ENCODE peak calls at places on chromosomes 12 and 14, in eight cellular contexts. One of them, this sample, is unnamed.

GRCh38 chr12:29562167-29562776 is 64.8 kb upstream of the OVCH1 start:
- DNase-seq in CD8-positive, alpha-beta T cell: no peak
- DNase-seq in stomach: no peak
- DNase-seq in GM12865: no peak
- DNase-seq in fibroblast of gingiva: peak; percentile 92
- DNase-seq in endothelial cell: no peak
- DNase-seq in stimulated activated CD8-positive, alpha-beta memory T cell treated with anti-CD3 and anti-CD28 coated beads, Interleukin-15, amount 100 ng/mL, for 24 hours: no peak
- DNase-seq in posterior cingulate gyrus: no peak
- DNase-seq in this sample: no peak

GRCh38 chr14:106174206-106174605 is 647.8 kb downstream of the TMEM121 start:
- DNase-seq in CD8-positive, alpha-beta T cell: peak; percentile 34
- DNase-seq in stomach: peak; percentile 32
- DNase-seq in GM12865: no peak
- DNase-seq in fibroblast of gingiva: no peak
- DNase-seq in endothelial cell: no peak
- DNase-seq in stimulated activated CD8-positive, alpha-beta memory T cell treated with anti-CD3 and anti-CD28 coated beads, Interleukin-15, amount 100 ng/mL, for 24 hours: no peak
- DNase-seq in posterior cingulate gyrus: no peak
- DNase-seq in this sample: no peak

GRCh38 chr14:66074546-66074945 is 411.6 kb upstream of the CCDC196 start:
- DNase-seq in CD8-positive, alpha-beta T cell: no peak
- DNase-seq in stomach: no peak
- DNase-seq in GM12865: no peak
- DNase-seq in fibroblast of gingiva: no peak
- DNase-seq in endothelial cell: no peak
- DNase-seq in stimulated activated CD8-positive, alpha-beta memory T cell treated with anti-CD3 and anti-CD28 coated beads, Interleukin-15, amount 100 ng/mL, for 24 hours: no peak
- DNase-seq in posterior cingulate gyrus: no peak
- DNase-seq in this sample: no peak

GRCh38 chr14:61355892-61356325 is 34.5 kb downstream of the PRKCH start:
- DNase-seq in CD8-positive, alpha-beta T cell: no peak
- DNase-seq in stomach: no peak
- DNase-seq in GM12865: no peak
- DNase-seq in fibroblast of gingiva: no peak
- DNase-seq in endothelial cell: peak; percentile 60
- DNase-seq in stimulated activated CD8-positive, alpha-beta memory T cell treated with anti-CD3 and anti-CD28 coated beads, Interleukin-15, amount 100 ng/mL, for 24 hours: no peak
- DNase-seq in posterior cingulate gyrus: no peak
- DNase-seq in this sample: no peak

GRCh38 chr14:104094056-104094708 is 8.7 kb downstream of the ASPG start:
- DNase-seq in CD8-positive, alpha-beta T cell: no peak
- DNase-seq in stomach: no peak
- DNase-seq in GM12865: no peak
- DNase-seq in fibroblast of gingiva: no peak
- DNase-seq in endothelial cell: no peak
- DNase-seq in stimulated activated CD8-positive, alpha-beta memory T cell treated with anti-CD3 and anti-CD28 coated beads, Interleukin-15, amount 100 ng/mL, for 24 hours: no peak
- DNase-seq in posterior cingulate gyrus: peak; percentile 45
- DNase-seq in this sample: no peak

GRCh38 chr12:69927145-69927544 is 102.1 kb downstream of the MYRFL start:
- DNase-seq in CD8-positive, alpha-beta T cell: no peak
- DNase-seq in stomach: no peak
- DNase-seq in GM12865: no peak
- DNase-seq in fibroblast of gingiva: no peak
- DNase-seq in endothelial cell: no peak
- DNase-seq in stimulated activated CD8-positive, alpha-beta memory T cell treated with anti-CD3 and anti-CD28 coated beads, Interleukin-15, amount 100 ng/mL, for 24 hours: no peak
- DNase-seq in posterior cingulate gyrus: no peak
- DNase-seq in this sample: no peak

GRCh38 chr12:51345681-51346080 is 798 bp downstream of the CELA1 start:
- DNase-seq in CD8-positive, alpha-beta T cell: no peak
- DNase-seq in stomach: no peak
- DNase-seq in GM12865: no peak
- DNase-seq in fibroblast of gingiva: no peak
- DNase-seq in endothelial cell: no peak
- DNase-seq in stimulated activated CD8-positive, alpha-beta memory T cell treated with anti-CD3 and anti-CD28 coated beads, Interleukin-15, amount 100 ng/mL, for 24 hours: no peak
- DNase-seq in posterior cingulate gyrus: no peak
- DNase-seq in this sample: no peak

GRCh38 chr14:67280506-67280905 is 39.3 kb downstream of the PALS1 start:
- DNase-seq in CD8-positive, alpha-beta T cell: no peak
- DNase-seq in stomach: no peak
- DNase-seq in GM12865: no peak
- DNase-seq in fibroblast of gingiva: no peak
- DNase-seq in endothelial cell: no peak
- DNase-seq in stimulated activated CD8-positive, alpha-beta memory T cell treated with anti-CD3 and anti-CD28 coated beads, Interleukin-15, amount 100 ng/mL, for 24 hours: no peak
- DNase-seq in posterior cingulate gyrus: no peak
- DNase-seq in this sample: no peak

GRCh38 chr14:36028218-36028617 is 148.3 kb downstream of the PTCSC3 start:
- DNase-seq in CD8-positive, alpha-beta T cell: no peak
- DNase-seq in stomach: no peak
- DNase-seq in GM12865: peak; percentile 44
- DNase-seq in fibroblast of gingiva: no peak
- DNase-seq in endothelial cell: no peak
- DNase-seq in stimulated activated CD8-positive, alpha-beta memory T cell treated with anti-CD3 and anti-CD28 coated beads, Interleukin-15, amount 100 ng/mL, for 24 hours: no peak
- DNase-seq in posterior cingulate gyrus: no peak
- DNase-seq in this sample: no peak

GRCh38 chr14:31297701-31298344 is 90.2 kb upstream of the HECTD1 start:
- DNase-seq in CD8-positive, alpha-beta T cell: no peak
- DNase-seq in stomach: no peak
- DNase-seq in GM12865: peak; percentile 40
- DNase-seq in fibroblast of gingiva: no peak
- DNase-seq in endothelial cell: no peak
- DNase-seq in stimulated activated CD8-positive, alpha-beta memory T cell treated with anti-CD3 and anti-CD28 coated beads, Interleukin-15, amount 100 ng/mL, for 24 hours: no peak
- DNase-seq in posterior cingulate gyrus: no peak
- DNase-seq in this sample: no peak

GRCh38 chr14:42222924-42223471 is 616.3 kb downstream of the LRFN5 start:
- DNase-seq in CD8-positive, alpha-beta T cell: no peak
- DNase-seq in stomach: no peak
- DNase-seq in GM12865: peak; percentile 82
- DNase-seq in fibroblast of gingiva: peak; percentile 77
- DNase-seq in endothelial cell: no peak
- DNase-seq in stimulated activated CD8-positive, alpha-beta memory T cell treated with anti-CD3 and anti-CD28 coated beads, Interleukin-15, amount 100 ng/mL, for 24 hours: no peak
- DNase-seq in posterior cingulate gyrus: no peak
- DNase-seq in this sample: peak; percentile 18

GRCh38 chr12:13234045-13234641 is 37.6 kb downstream of the EMP1 start:
- DNase-seq in CD8-positive, alpha-beta T cell: no peak
- DNase-seq in stomach: peak; percentile 37
- DNase-seq in GM12865: peak; percentile 37
- DNase-seq in fibroblast of gingiva: peak; percentile 56
- DNase-seq in endothelial cell: peak; percentile 67
- DNase-seq in stimulated activated CD8-positive, alpha-beta memory T cell treated with anti-CD3 and anti-CD28 coated beads, Interleukin-15, amount 100 ng/mL, for 24 hours: no peak
- DNase-seq in posterior cingulate gyrus: no peak
- DNase-seq in this sample: no peak

GRCh38 chr14:93029911-93030555 is 85.7 kb downstream of the ITPK1 start:
- DNase-seq in CD8-positive, alpha-beta T cell: no peak
- DNase-seq in stomach: no peak
- DNase-seq in GM12865: no peak
- DNase-seq in fibroblast of gingiva: no peak
- DNase-seq in endothelial cell: no peak
- DNase-seq in stimulated activated CD8-positive, alpha-beta memory T cell treated with anti-CD3 and anti-CD28 coated beads, Interleukin-15, amount 100 ng/mL, for 24 hours: no peak
- DNase-seq in posterior cingulate gyrus: peak; percentile 92
- DNase-seq in this sample: peak; percentile 75

GRCh38 chr12:68532887-68533248 is 77.8 kb upstream of the RAP1B start:
- DNase-seq in CD8-positive, alpha-beta T cell: no peak
- DNase-seq in stomach: no peak
- DNase-seq in GM12865: no peak
- DNase-seq in fibroblast of gingiva: no peak
- DNase-seq in endothelial cell: no peak
- DNase-seq in stimulated activated CD8-positive, alpha-beta memory T cell treated with anti-CD3 and anti-CD28 coated beads, Interleukin-15, amount 100 ng/mL, for 24 hours: no peak
- DNase-seq in posterior cingulate gyrus: no peak
- DNase-seq in this sample: no peak

GRCh38 chr14:72736348-72736747 is 157.6 kb downstream of the DPF3 start:
- DNase-seq in CD8-positive, alpha-beta T cell: no peak
- DNase-seq in stomach: peak; percentile 21
- DNase-seq in GM12865: peak; percentile 18
- DNase-seq in fibroblast of gingiva: peak; percentile 73
- DNase-seq in endothelial cell: no peak
- DNase-seq in stimulated activated CD8-positive, alpha-beta memory T cell treated with anti-CD3 and anti-CD28 coated beads, Interleukin-15, amount 100 ng/mL, for 24 hours: no peak
- DNase-seq in posterior cingulate gyrus: no peak
- DNase-seq in this sample: no peak

GRCh38 chr14:81384900-81385299 is 15.2 kb downstream of the STON2 start:
- DNase-seq in CD8-positive, alpha-beta T cell: no peak
- DNase-seq in stomach: no peak
- DNase-seq in GM12865: no peak
- DNase-seq in fibroblast of gingiva: peak; percentile 97
- DNase-seq in endothelial cell: no peak
- DNase-seq in stimulated activated CD8-positive, alpha-beta memory T cell treated with anti-CD3 and anti-CD28 coated beads, Interleukin-15, amount 100 ng/mL, for 24 hours: no peak
- DNase-seq in posterior cingulate gyrus: no peak
- DNase-seq in this sample: no peak

GRCh38 chr12:22672951-22673350 is 48.0 kb downstream of the ETNK1 start:
- DNase-seq in CD8-positive, alpha-beta T cell: no peak
- DNase-seq in stomach: no peak
- DNase-seq in GM12865: no peak
- DNase-seq in fibroblast of gingiva: peak; percentile 73
- DNase-seq in endothelial cell: no peak
- DNase-seq in stimulated activated CD8-positive, alpha-beta memory T cell treated with anti-CD3 and anti-CD28 coated beads, Interleukin-15, amount 100 ng/mL, for 24 hours: no peak
- DNase-seq in posterior cingulate gyrus: no peak
- DNase-seq in this sample: no peak